ENCODE peak calls at places on chromosomes 1 and 21, in nine cellular contexts. M is heart left ventricle, R is ovary, F is adrenal gland, P is stomach, C is body of pancreas, G is A549, N is erythroblast, V is H54. K is an unnamed sample.

GRCh38 chr1:59016390-59016789 is 232.5 kb upstream of the JUN start:
- DNase-seq in M (no peak), R (no peak), F (peak), P (no peak), C (no peak), G (no peak), N (no peak), V (no peak), K (no peak)

GRCh38 chr1:167799747-167800146 is 78.0 kb downstream of the MPZL1 start:
- DNase-seq in M (no peak), R (no peak), F (no peak), P (no peak), C (no peak), G (no peak), N (no peak), V (no peak), K (no peak)

GRCh38 chr1:119935373-119935772 is 39.1 kb upstream of the ADAM30 start:
- DNase-seq in M (no peak), R (no peak), F (no peak), P (no peak), C (peak), G (no peak), N (no peak), V (no peak), K (no peak)

GRCh38 chr1:156689035-156689959 is 12.1 kb upstream of the NES start:
- DNase-seq in M (peak), R (peak), F (peak), P (peak), C (peak), G (peak), N (peak), V (peak), K (peak)

GRCh38 chr1:90719321-90720136 is 2.4 kb upstream of the BARHL2 start:
- DNase-seq in M (no peak), R (no peak), F (no peak), P (no peak), C (no peak), G (no peak), N (no peak), V (no peak), K (no peak)

GRCh38 chr21:17348849-17349248 is 164.0 kb upstream of the CXADR start:
- DNase-seq in M (no peak), R (no peak), F (no peak), P (no peak), C (no peak), G (no peak), N (no peak), V (no peak), K (no peak)

GRCh38 chr1:55476445-55477015 is 261.4 kb upstream of the USP24 start:
- DNase-seq in M (no peak), R (no peak), F (peak), P (no peak), C (no peak), G (no peak), N (no peak), V (no peak), K (no peak)

GRCh38 chr21:43938751-43939442 is 73.2 kb upstream of the TRAPPC10 start:
- DNase-seq in M (peak), R (no peak), F (peak), P (peak), C (peak), G (peak), N (peak), V (peak), K (peak)

GRCh38 chr1:167328762-167329483 is 108.2 kb downstream of the POU2F1 start:
- DNase-seq in M (no peak), R (no peak), F (no peak), P (no peak), C (no peak), G (no peak), N (peak), V (no peak), K (no peak)

GRCh38 chr1:165645654-165646366 is 14.8 kb downstream of the MGST3 start:
- DNase-seq in M (peak), R (no peak), F (no peak), P (peak), C (peak), G (peak), N (peak), V (no peak), K (peak)

GRCh38 chr1:14039894-14040430 is 340.0 kb downstream of the PRDM2 start:
- DNase-seq in M (no peak), R (no peak), F (no peak), P (no peak), C (no peak), G (no peak), N (no peak), V (no peak), K (no peak)

GRCh38 chr1:38781872-38782617 is 77.5 kb downstream of the RRAGC start:
- DNase-seq in M (no peak), R (no peak), F (no peak), P (no peak), C (no peak), G (no peak), N (no peak), V (no peak), K (no peak)

GRCh38 chr1:29849038-29849750 is 612.9 kb downstream of the PTPRU start:
- DNase-seq in M (no peak), R (no peak), F (peak), P (peak), C (peak), G (no peak), N (peak), V (peak), K (no peak)

GRCh38 chr1:31627301-31627929 is 9.9 kb downstream of the HCRTR1 start:
- DNase-seq in M (peak), R (peak), F (peak), P (peak), C (peak), G (no peak), N (no peak), V (no peak), K (no peak)

DNA sequence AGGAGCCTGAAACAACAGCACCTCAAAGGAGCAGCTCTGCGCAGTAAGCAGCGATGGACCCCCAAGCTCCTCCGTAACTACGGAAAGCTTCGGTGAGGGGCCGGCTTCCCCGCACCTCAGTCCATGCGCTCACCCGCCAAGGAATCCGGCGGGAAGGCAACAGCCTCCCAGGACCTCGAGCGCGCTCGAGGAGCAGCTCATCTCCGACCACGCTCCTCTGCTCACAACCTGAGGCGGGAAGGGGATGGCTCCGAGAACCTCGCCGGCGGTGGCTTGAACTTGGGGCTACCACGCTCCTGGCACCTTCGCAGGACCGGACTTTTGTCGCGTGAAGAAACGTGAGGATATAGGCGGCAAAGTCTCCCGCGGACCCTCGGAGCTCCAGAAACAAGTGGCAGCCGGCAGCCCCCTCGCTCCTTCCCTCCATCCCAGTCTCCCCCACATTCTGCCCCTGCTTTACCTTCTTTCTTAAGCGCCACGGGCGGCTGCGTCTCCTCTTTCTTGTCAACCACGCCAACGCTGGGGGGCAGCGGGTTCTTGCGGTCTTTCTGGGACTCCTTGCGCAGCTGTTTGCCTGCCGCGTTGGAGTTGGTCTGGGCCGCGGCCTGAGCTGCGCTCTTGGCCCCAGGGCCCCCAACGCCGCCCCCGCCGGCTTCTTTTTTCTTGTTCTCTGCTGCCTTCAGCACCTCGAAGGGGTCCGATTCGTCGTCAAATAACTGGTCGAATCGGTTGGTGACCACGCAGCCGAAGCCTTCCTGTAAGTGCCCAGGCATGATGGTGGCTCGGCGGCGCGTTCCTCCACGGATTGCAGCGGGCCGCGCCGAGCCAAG is 459 bp downstream of the SERBP1 start:
- DNase-seq in M (peak), R (peak), F (peak), P (peak), C (peak), G (no peak), N (peak), V (no peak), K (peak)
- TF ChIP-seq POLR2A in M (no peak), R (no peak), F (no peak), P (no peak), C (peak), G (peak), N (no peak), V (peak), K (no peak)

DNA sequence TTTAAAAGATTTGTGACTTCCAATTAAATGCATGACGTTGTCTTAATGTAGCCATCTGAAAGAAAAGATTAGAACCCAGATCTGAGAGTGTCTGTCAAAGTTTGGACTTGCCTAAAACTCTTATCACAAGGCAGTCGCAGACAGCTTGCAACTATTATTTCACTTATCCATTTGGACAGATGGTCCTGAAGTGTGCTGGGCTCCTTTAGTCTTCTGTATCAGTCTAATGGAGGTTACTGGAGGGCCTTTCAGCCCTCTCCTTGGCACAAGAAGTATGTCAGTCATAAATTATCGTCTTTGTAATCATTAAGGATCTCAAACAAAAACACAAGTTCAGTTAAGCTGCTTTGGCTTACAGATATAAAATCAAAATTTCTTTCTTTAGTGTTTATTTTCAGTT is 15.5 kb downstream of the PROX1 start:
- DNase-seq in M (no peak), R (no peak), F (no peak), P (no peak), C (no peak), G (no peak), N (peak), V (no peak), K (no peak)
- TF ChIP-seq POLR2A in M (no peak), R (no peak), F (no peak), P (no peak), C (no peak), G (no peak), N (no peak), V (no peak), K (no peak)

GRCh38 chr1:214550339-214551051 is 907 bp downstream of the PTPN14 start:
- DNase-seq in M (no peak), R (no peak), F (no peak), P (no peak), C (no peak), G (peak), N (no peak), V (no peak), K (no peak)

GRCh38 chr1:214553142-214553710 is 1.8 kb upstream of the PTPN14 start:
- DNase-seq in M (no peak), R (no peak), F (no peak), P (no peak), C (no peak), G (no peak), N (no peak), V (no peak), K (no peak)

GRCh38 chr1:214551436-214552173 is at the start of gene PTPN14:
- DNase-seq in M (peak), R (peak), F (peak), P (peak), C (peak), G (peak), N (peak), V (peak), K (peak)

GRCh38 chr1:214551052-214551435 is 358 bp downstream of the PTPN14 start:
- DNase-seq in M (peak), R (peak), F (peak), P (peak), C (peak), G (peak), N (no peak), V (peak), K (peak)

DNA sequence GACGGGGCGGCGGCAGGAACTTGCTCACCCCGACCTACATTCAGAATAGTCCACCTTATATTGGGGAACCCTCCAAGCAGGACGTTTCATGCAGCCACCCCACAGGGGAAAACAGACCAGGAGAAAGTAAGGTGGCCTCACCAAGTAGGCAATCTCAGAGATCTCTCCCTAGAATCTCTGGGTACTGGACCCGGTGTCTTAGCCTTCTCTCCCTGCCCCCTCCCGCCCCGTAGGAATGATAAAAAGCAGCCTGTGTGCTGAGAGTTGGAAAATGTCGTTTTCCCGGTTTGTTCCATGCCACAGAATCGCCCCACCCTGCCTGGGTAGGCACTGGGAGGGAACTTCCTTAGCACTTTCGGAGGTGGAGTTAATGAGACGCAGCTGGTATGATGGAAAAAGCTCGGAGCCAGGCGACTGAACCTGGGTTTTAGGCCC is 789 bp upstream of the PTPN14 start:
- DNase-seq in M (peak), R (peak), F (peak), P (peak), C (peak), G (peak), N (no peak), V (peak), K (peak)
- TF ChIP-seq POLR2A in M (no peak), R (no peak), F (no peak), P (no peak), C (no peak), G (peak), N (no peak), V (peak), K (no peak)

GRCh38 chr1:40161125-40161887 is at the start of gene RLF:
- DNase-seq in M (peak), R (peak), F (peak), P (peak), C (peak), G (peak), N (peak), V (peak), K (peak)
- TF ChIP-seq POLR2A in M (peak), R (peak), F (peak), P (peak), C (peak), G (peak), N (peak), V (peak), K (peak)

GRCh38 chr1:2561898-2562895 is 6.0 kb downstream of the TNFRSF14 start:
- DNase-seq in M (no peak), R (no peak), F (no peak), P (no peak), C (no peak), G (no peak), N (no peak), V (no peak), K (no peak)
- TF ChIP-seq POLR2A in M (no peak), R (no peak), F (no peak), P (no peak), C (no peak), G (no peak), N (no peak), V (no peak), K (no peak)

DNA sequence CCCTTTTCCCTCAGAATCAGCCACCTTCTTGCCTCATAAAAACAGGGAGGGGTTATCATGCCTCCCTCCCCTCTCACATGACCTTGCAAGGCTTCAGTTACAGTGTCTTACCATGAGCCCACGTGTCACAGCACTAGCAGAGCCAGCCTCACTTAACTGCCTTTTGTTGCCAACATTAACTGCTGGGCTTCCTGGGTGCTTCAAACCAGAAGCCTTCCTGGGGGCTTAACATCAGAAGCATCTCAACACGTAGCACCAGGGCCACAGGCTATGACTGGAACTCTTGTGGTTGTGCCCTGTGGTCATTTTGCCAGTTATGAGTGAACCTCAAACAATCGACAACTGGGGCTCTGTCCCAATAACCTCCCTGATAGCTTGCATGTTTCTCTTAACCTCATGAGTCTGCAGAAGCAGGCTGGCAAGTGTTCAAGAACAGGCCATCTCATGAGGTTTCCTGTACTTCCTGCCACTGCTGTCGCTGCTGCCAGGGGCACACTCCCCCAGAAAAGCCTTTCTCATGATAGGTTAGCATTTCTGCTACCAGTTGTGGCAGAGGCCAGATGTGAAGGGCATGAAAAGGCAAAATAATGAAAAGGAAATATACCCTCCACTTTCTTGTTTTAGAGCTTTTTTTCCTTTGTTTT is 132.2 kb downstream of the GLUL start:
- DNase-seq in M (peak), R (peak), F (peak), P (peak), C (peak), G (no peak), N (peak), V (no peak), K (peak)
- TF ChIP-seq POLR2A in M (no peak), R (no peak), F (no peak), P (no peak), C (no peak), G (no peak), N (peak), V (no peak), K (no peak)

GRCh38 chr1:51512611-51513010 is 6.5 kb downstream of the EPS15 start:
- DNase-seq in M (no peak), R (no peak), F (no peak), P (no peak), C (no peak), G (no peak), N (no peak), V (no peak), K (no peak)

GRCh38 chr1:51506537-51506936 is 12.5 kb downstream of the EPS15 start:
- DNase-seq in M (no peak), R (no peak), F (no peak), P (no peak), C (no peak), G (no peak), N (peak), V (no peak), K (no peak)

GRCh38 chr1:51512120-51512519 is 6.9 kb downstream of the EPS15 start:
- DNase-seq in M (no peak), R (no peak), F (no peak), P (no peak), C (no peak), G (no peak), N (no peak), V (no peak), K (no peak)

GRCh38 chr1:51504806-51505525 is 14.1 kb downstream of the EPS15 start:
- DNase-seq in M (no peak), R (no peak), F (no peak), P (no peak), C (no peak), G (no peak), N (no peak), V (no peak), K (peak)

DNA sequence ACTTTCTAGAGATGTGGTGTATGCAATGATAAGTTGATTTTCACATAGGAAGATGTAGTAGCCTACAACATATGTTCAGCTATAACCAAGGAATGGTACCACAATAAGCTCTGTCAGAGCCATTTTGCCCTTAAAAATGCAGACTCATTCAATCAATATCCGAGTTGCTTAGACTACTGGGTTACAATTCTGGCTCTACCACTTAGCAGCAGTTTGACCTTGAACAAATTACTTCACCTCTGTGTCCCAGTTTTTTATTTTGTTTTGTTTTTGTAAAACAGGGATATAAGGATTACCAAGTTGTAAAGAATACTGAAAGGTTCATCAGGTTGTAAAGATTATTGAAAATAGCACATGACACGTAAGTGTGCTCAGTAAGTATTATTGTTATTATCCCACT is 9.3 kb downstream of the EPS15 start:
- DNase-seq in M (no peak), R (no peak), F (no peak), P (no peak), C (no peak), G (no peak), N (no peak), V (no peak), K (no peak)
- TF ChIP-seq POLR2A in M (no peak), R (no peak), F (no peak), P (no peak), C (no peak), G (no peak), N (no peak), V (no peak), K (no peak)

GRCh38 chr1:2199042-2199810 is 4.7 kb upstream of the FAAP20 start:
- DNase-seq in M (peak), R (peak), F (peak), P (peak), C (peak), G (peak), N (peak), V (no peak), K (peak)
- TF ChIP-seq POLR2A in M (no peak), R (peak), F (peak), P (peak), C (peak), G (peak), N (peak), V (no peak), K (peak)